ENCODE peak calls at places on chromosomes 2 and 18, in seven cellular contexts. E is DMS153; D is AG04450; C is SW 1271; G is tibial artery; I is CD4-positive, alpha-beta T cell; X is fibroblast of pulmonary artery. A is an unnamed sample.

GRCh38 chr2:61750624-61751023 is 103.2 kb downstream of the FAM161A start:
- DNase-seq in E (no peak), D (peak), C (no peak), G (no peak), I (no peak), X (peak), A (no peak)

GRCh38 chr2:212327171-212327809 is 211.3 kb downstream of the ERBB4 start:
- DNase-seq in E (no peak), D (no peak), C (no peak), G (no peak), I (no peak), X (no peak), A (no peak)

GRCh38 chr2:170271340-170271739 is 93.4 kb downstream of the MYO3B start:
- DNase-seq in E (peak), D (no peak), C (no peak), G (no peak), I (no peak), X (no peak), A (no peak)

GRCh38 chr18:45409971-45410370 is 205.3 kb upstream of the SLC14A2 start:
- DNase-seq in E (no peak), D (no peak), C (no peak), G (no peak), I (no peak), X (no peak), A (no peak)

GRCh38 chr2:20356042-20356441 is 5.4 kb upstream of the PUM2 start:
- DNase-seq in E (peak), D (peak), C (no peak), G (no peak), I (no peak), X (peak), A (no peak)

GRCh38 chr2:112692496-112692911 is 28.3 kb upstream of the NT5DC4 start:
- DNase-seq in E (peak), D (peak), C (peak), G (no peak), I (peak), X (peak), A (peak)

GRCh38 chr18:58502628-58503027 is 126.3 kb downstream of the ALPK2 start:
- DNase-seq in E (no peak), D (no peak), C (no peak), G (no peak), I (no peak), X (no peak), A (no peak)

GRCh38 chr18:54916507-54916906 is 42.8 kb downstream of the CCDC68 start:
- DNase-seq in E (no peak), D (no peak), C (no peak), G (no peak), I (no peak), X (no peak), A (no peak)

GRCh38 chr2:234278556-234279286 is 218.2 kb downstream of the ARL4C start:
- DNase-seq in E (no peak), D (no peak), C (no peak), G (no peak), I (no peak), X (no peak), A (no peak)

GRCh38 chr2:72034353-72035095 is 113.1 kb downstream of the CYP26B1 start:
- DNase-seq in E (no peak), D (no peak), C (no peak), G (no peak), I (no peak), X (no peak), A (no peak)

GRCh38 chr2:231470246-231470900 is 6.1 kb upstream of the NCL start:
- DNase-seq in E (no peak), D (no peak), C (no peak), G (no peak), I (no peak), X (no peak), A (no peak)

GRCh38 chr18:79771446-79772107 is 26.2 kb upstream of the KCNG2 start:
- DNase-seq in E (no peak), D (no peak), C (no peak), G (peak), I (no peak), X (no peak), A (no peak)

GRCh38 chr2:55839182-55839819 is 84.3 kb downstream of the EFEMP1 start:
- DNase-seq in E (peak), D (peak), C (no peak), G (no peak), I (no peak), X (peak), A (no peak)

GRCh38 chr18:28110924-28111323 is 66.0 kb downstream of the CDH2 start:
- DNase-seq in E (no peak), D (no peak), C (no peak), G (no peak), I (no peak), X (no peak), A (no peak)

GRCh38 chr2:193584522-193584938 is 1389.8 kb upstream of the TMEFF2 start:
- DNase-seq in E (no peak), D (no peak), C (peak), G (no peak), I (no peak), X (peak), A (no peak)

GRCh38 chr2:237919593-237919992 is 47.2 kb upstream of the UBE2F start:
- DNase-seq in E (no peak), D (no peak), C (no peak), G (peak), I (no peak), X (no peak), A (no peak)

GRCh38 chr2:65025453-65026128 is 30.6 kb upstream of the CEP68 start:
- DNase-seq in E (no peak), D (no peak), C (no peak), G (no peak), I (no peak), X (no peak), A (no peak)

GRCh38 chr2:188524519-188525113 is 232.9 kb downstream of the GULP1 start:
- DNase-seq in E (peak), D (peak), C (peak), G (no peak), I (no peak), X (peak), A (no peak)

GRCh38 chr2:241545113-241545512 is 13.4 kb upstream of the BOK start:
- DNase-seq in E (no peak), D (no peak), C (no peak), G (no peak), I (no peak), X (peak), A (no peak)

GRCh38 chr2:239833728-239834109 is 191.4 kb downstream of the NDUFA10 start:
- DNase-seq in E (no peak), D (no peak), C (no peak), G (no peak), I (no peak), X (no peak), A (no peak)

GRCh38 chr2:136286423-136286822 is 168.5 kb upstream of the CXCR4 start:
- DNase-seq in E (no peak), D (no peak), C (no peak), G (no peak), I (no peak), X (no peak), A (no peak)

GRCh38 chr2:133561045-133561852 is 7.0 kb downstream of the NCKAP5 start:
- DNase-seq in E (peak), D (peak), C (peak), G (no peak), I (no peak), X (peak), A (no peak)

GRCh38 chr2:218954541-218955300 is 4.7 kb upstream of the CDK5R2 start:
- DNase-seq in E (no peak), D (no peak), C (no peak), G (no peak), I (no peak), X (no peak), A (no peak)

GRCh38 chr18:70645971-70646370 is 357.1 kb downstream of the SOCS6 start:
- DNase-seq in E (no peak), D (no peak), C (no peak), G (no peak), I (no peak), X (peak), A (no peak)

GRCh38 chr2:30293303-30293912 is 62.1 kb downstream of the LBH start:
- DNase-seq in E (no peak), D (peak), C (peak), G (peak), I (no peak), X (peak), A (no peak)

GRCh38 chr2:110216803-110217202 is 4.5 kb upstream of the MTLN start:
- DNase-seq in E (no peak), D (no peak), C (no peak), G (no peak), I (no peak), X (no peak), A (no peak)

GRCh38 chr2:149645391-149645790 is 57.8 kb upstream of the MMADHC start:
- DNase-seq in E (no peak), D (no peak), C (peak), G (no peak), I (no peak), X (peak), A (no peak)

GRCh38 chr2:48572797-48573196 is 42.8 kb downstream of the STON1 start:
- DNase-seq in E (no peak), D (no peak), C (no peak), G (no peak), I (no peak), X (no peak), A (no peak)

A was measured in GM12878.